ENCODE peak calls at places on chromosomes 4 and X, in ten cellular contexts. One of them, this sample, is unnamed.
A peak's percentile ranks its signal among the peaks of the same experiment; 100 is the strongest.

GRCh38 chr4:141119071-141119470 is 14.2 kb downstream of the RNF150 start:
- DNase-seq in AG04449: no peak
- DNase-seq in cardiac muscle cell: no peak
- DNase-seq in GM12865: no peak
- DNase-seq in heart left ventricle: no peak
- DNase-seq in prostate gland: no peak
- DNase-seq in GM06990: no peak
- DNase-seq in IMR-90: no peak
- DNase-seq in CD4-positive, alpha-beta T cell: no peak
- DNase-seq in pancreas: no peak
- DNase-seq in this sample: no peak

GRCh38 chrX:46645614-46646013 is 72.0 kb downstream of the CHST7 start:
- DNase-seq in AG04449: no peak
- DNase-seq in cardiac muscle cell: no peak
- DNase-seq in GM12865: no peak
- DNase-seq in heart left ventricle: no peak
- DNase-seq in prostate gland: no peak
- DNase-seq in GM06990: no peak
- DNase-seq in IMR-90: no peak
- DNase-seq in CD4-positive, alpha-beta T cell: no peak
- DNase-seq in pancreas: no peak
- DNase-seq in this sample: no peak

GRCh38 chr4:58138786-58139185 is 1028.6 kb upstream of the IGFBP7 start:
- DNase-seq in AG04449: no peak
- DNase-seq in cardiac muscle cell: no peak
- DNase-seq in GM12865: no peak
- DNase-seq in heart left ventricle: no peak
- DNase-seq in prostate gland: no peak
- DNase-seq in GM06990: no peak
- DNase-seq in IMR-90: no peak
- DNase-seq in CD4-positive, alpha-beta T cell: no peak
- DNase-seq in pancreas: no peak
- DNase-seq in this sample: no peak

GRCh38 chr4:1360423-1361283 is 13.6 kb downstream of the UVSSA start:
- DNase-seq in AG04449: no peak
- DNase-seq in cardiac muscle cell: peak; percentile 21
- DNase-seq in GM12865: no peak
- DNase-seq in heart left ventricle: no peak
- DNase-seq in prostate gland: no peak
- DNase-seq in GM06990: no peak
- DNase-seq in IMR-90: peak; percentile 69
- DNase-seq in CD4-positive, alpha-beta T cell: no peak
- DNase-seq in pancreas: no peak
- DNase-seq in this sample: no peak

GRCh38 chrX:16946361-16946964 is at the start of gene REPS2:
- DNase-seq in AG04449: no peak
- DNase-seq in cardiac muscle cell: peak; percentile 72
- DNase-seq in GM12865: peak; percentile 77
- DNase-seq in heart left ventricle: peak; percentile 80
- DNase-seq in prostate gland: peak; percentile 88
- DNase-seq in GM06990: peak; percentile 75
- DNase-seq in IMR-90: peak; percentile 18
- DNase-seq in CD4-positive, alpha-beta T cell: peak; percentile 78
- DNase-seq in pancreas: peak; percentile 90
- DNase-seq in this sample: peak; percentile 44

GRCh38 chrX:102712967-102713677 is 874 bp downstream of the GPRASP2 start:
- DNase-seq in AG04449: no peak
- DNase-seq in cardiac muscle cell: peak; percentile 71
- DNase-seq in GM12865: no peak
- DNase-seq in heart left ventricle: peak; percentile 47
- DNase-seq in prostate gland: peak; percentile 60
- DNase-seq in GM06990: no peak
- DNase-seq in IMR-90: peak; percentile 41
- DNase-seq in CD4-positive, alpha-beta T cell: no peak
- DNase-seq in pancreas: peak; percentile 70
- DNase-seq in this sample: peak; percentile 19

GRCh38 chrX:129139837-129140679 is 383.2 kb downstream of the SMARCA1 start:
- DNase-seq in AG04449: no peak
- DNase-seq in cardiac muscle cell: no peak
- DNase-seq in GM12865: no peak
- DNase-seq in heart left ventricle: no peak
- DNase-seq in prostate gland: no peak
- DNase-seq in GM06990: no peak
- DNase-seq in IMR-90: no peak
- DNase-seq in CD4-positive, alpha-beta T cell: no peak
- DNase-seq in pancreas: no peak
- DNase-seq in this sample: no peak

GRCh38 chr4:171246948-171247347 is 566.3 kb upstream of the GALNTL6 start:
- DNase-seq in AG04449: no peak
- DNase-seq in cardiac muscle cell: no peak
- DNase-seq in GM12865: no peak
- DNase-seq in heart left ventricle: no peak
- DNase-seq in prostate gland: no peak
- DNase-seq in GM06990: no peak
- DNase-seq in IMR-90: no peak
- DNase-seq in CD4-positive, alpha-beta T cell: no peak
- DNase-seq in pancreas: no peak
- DNase-seq in this sample: no peak

GRCh38 chrX:103254171-103254824 is 657 bp downstream of the TCEAL8 start:
- DNase-seq in AG04449: no peak
- DNase-seq in cardiac muscle cell: peak; percentile 43
- DNase-seq in GM12865: peak; percentile 64
- DNase-seq in heart left ventricle: peak; percentile 48
- DNase-seq in prostate gland: peak; percentile 45
- DNase-seq in GM06990: peak; percentile 50
- DNase-seq in IMR-90: peak; percentile 23
- DNase-seq in CD4-positive, alpha-beta T cell: peak; percentile 12
- DNase-seq in pancreas: peak; percentile 44
- DNase-seq in this sample: no peak

GRCh38 chr4:58807843-58808605 is 1697.8 kb upstream of the IGFBP7 start:
- DNase-seq in AG04449: no peak
- DNase-seq in cardiac muscle cell: no peak
- DNase-seq in GM12865: no peak
- DNase-seq in heart left ventricle: no peak
- DNase-seq in prostate gland: no peak
- DNase-seq in GM06990: no peak
- DNase-seq in IMR-90: no peak
- DNase-seq in CD4-positive, alpha-beta T cell: no peak
- DNase-seq in pancreas: no peak
- DNase-seq in this sample: no peak

GRCh38 chr4:37066149-37066548 is 178.4 kb upstream of the NWD2 start:
- DNase-seq in AG04449: no peak
- DNase-seq in cardiac muscle cell: no peak
- DNase-seq in GM12865: no peak
- DNase-seq in heart left ventricle: no peak
- DNase-seq in prostate gland: peak; percentile 10
- DNase-seq in GM06990: no peak
- DNase-seq in IMR-90: no peak
- DNase-seq in CD4-positive, alpha-beta T cell: no peak
- DNase-seq in pancreas: peak; percentile 36
- DNase-seq in this sample: no peak

GRCh38 chr4:37073226-37073840 is 171.2 kb upstream of the NWD2 start:
- DNase-seq in AG04449: no peak
- DNase-seq in cardiac muscle cell: no peak
- DNase-seq in GM12865: peak; percentile 57
- DNase-seq in heart left ventricle: no peak
- DNase-seq in prostate gland: no peak
- DNase-seq in GM06990: no peak
- DNase-seq in IMR-90: no peak
- DNase-seq in CD4-positive, alpha-beta T cell: no peak
- DNase-seq in pancreas: no peak
- DNase-seq in this sample: no peak

GRCh38 chr4:37068580-37068979 is 176.0 kb upstream of the NWD2 start:
- DNase-seq in AG04449: no peak
- DNase-seq in cardiac muscle cell: no peak
- DNase-seq in GM12865: peak; percentile 7
- DNase-seq in heart left ventricle: no peak
- DNase-seq in prostate gland: no peak
- DNase-seq in GM06990: no peak
- DNase-seq in IMR-90: no peak
- DNase-seq in CD4-positive, alpha-beta T cell: no peak
- DNase-seq in pancreas: no peak
- DNase-seq in this sample: no peak
- TF ChIP-seq CTCF in AG04449: no peak
- TF ChIP-seq CTCF in cardiac muscle cell: no peak
- TF ChIP-seq CTCF in GM12865: no peak
- TF ChIP-seq CTCF in heart left ventricle: no peak
- TF ChIP-seq CTCF in prostate gland: no peak
- TF ChIP-seq CTCF in GM06990: peak; percentile 65
- TF ChIP-seq CTCF in IMR-90: no peak
- TF ChIP-seq CTCF in CD4-positive, alpha-beta T cell: no peak
- TF ChIP-seq CTCF in pancreas: no peak
- TF ChIP-seq CTCF in this sample: no peak

GRCh38 chr4:142886566-142886965 is 40.5 kb upstream of the INPP4B start:
- DNase-seq in AG04449: no peak
- DNase-seq in cardiac muscle cell: no peak
- DNase-seq in GM12865: no peak
- DNase-seq in heart left ventricle: no peak
- DNase-seq in prostate gland: no peak
- DNase-seq in GM06990: no peak
- DNase-seq in IMR-90: no peak
- DNase-seq in CD4-positive, alpha-beta T cell: no peak
- DNase-seq in pancreas: no peak
- DNase-seq in this sample: no peak
- TF ChIP-seq CTCF in AG04449: no peak
- TF ChIP-seq CTCF in cardiac muscle cell: no peak
- TF ChIP-seq CTCF in GM12865: no peak
- TF ChIP-seq CTCF in heart left ventricle: no peak
- TF ChIP-seq CTCF in prostate gland: no peak
- TF ChIP-seq CTCF in GM06990: no peak
- TF ChIP-seq CTCF in IMR-90: no peak
- TF ChIP-seq CTCF in CD4-positive, alpha-beta T cell: no peak
- TF ChIP-seq CTCF in pancreas: no peak
- TF ChIP-seq CTCF in this sample: no peak

GRCh38 chrX:21975827-21976226 is 35.3 kb downstream of the SMS start:
- DNase-seq in AG04449: no peak
- DNase-seq in cardiac muscle cell: peak; percentile 71
- DNase-seq in GM12865: no peak
- DNase-seq in heart left ventricle: no peak
- DNase-seq in prostate gland: peak; percentile 20
- DNase-seq in GM06990: no peak
- DNase-seq in IMR-90: peak; percentile 89
- DNase-seq in CD4-positive, alpha-beta T cell: no peak
- DNase-seq in pancreas: no peak
- DNase-seq in this sample: no peak
- TF ChIP-seq CTCF in AG04449: peak; percentile 1
- TF ChIP-seq CTCF in cardiac muscle cell: peak; percentile 47
- TF ChIP-seq CTCF in GM12865: no peak
- TF ChIP-seq CTCF in heart left ventricle: peak; percentile 16
- TF ChIP-seq CTCF in prostate gland: peak; percentile 32
- TF ChIP-seq CTCF in GM06990: no peak
- TF ChIP-seq CTCF in IMR-90: peak; percentile 72
- TF ChIP-seq CTCF in CD4-positive, alpha-beta T cell: no peak
- TF ChIP-seq CTCF in pancreas: no peak
- TF ChIP-seq CTCF in this sample: peak; percentile 26

DNA sequence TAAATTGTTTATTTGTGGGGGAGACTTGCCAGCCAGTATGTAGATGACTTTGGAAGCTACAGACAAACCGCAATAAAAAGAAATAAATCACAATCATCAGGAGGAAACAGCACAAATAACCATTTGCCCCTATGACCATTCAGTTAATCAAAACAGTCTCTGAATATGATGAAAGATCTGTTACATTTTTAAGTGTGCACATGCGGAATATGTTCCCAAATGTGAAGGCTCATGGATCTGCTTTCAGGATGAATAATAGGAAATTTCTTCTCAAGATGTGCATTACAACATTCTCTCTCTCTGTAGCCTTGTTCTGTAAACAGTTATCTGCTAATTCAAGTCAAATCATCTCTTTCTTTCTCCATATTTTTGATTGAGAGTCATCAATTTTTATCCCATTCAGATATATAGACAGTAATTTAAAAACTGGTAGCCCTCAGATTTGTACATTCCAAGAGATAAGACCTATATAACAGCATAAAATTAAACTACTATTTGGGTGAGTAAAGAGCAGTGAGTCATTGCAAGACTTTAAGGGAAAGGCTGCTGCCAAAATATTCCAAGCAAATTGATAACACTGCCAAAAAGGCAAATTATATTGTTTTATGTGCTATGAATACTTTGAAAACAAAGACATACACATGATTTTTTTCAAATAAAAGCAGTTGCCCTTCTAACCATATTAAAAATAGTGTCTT is 433.9 kb upstream of the ATOH1 start:
- DNase-seq in AG04449: no peak
- DNase-seq in cardiac muscle cell: peak; percentile 56
- DNase-seq in GM12865: no peak
- DNase-seq in heart left ventricle: no peak
- DNase-seq in prostate gland: no peak
- DNase-seq in GM06990: no peak
- DNase-seq in IMR-90: peak; percentile 61
- DNase-seq in CD4-positive, alpha-beta T cell: no peak
- DNase-seq in pancreas: no peak
- DNase-seq in this sample: no peak
- TF ChIP-seq CTCF in AG04449: no peak
- TF ChIP-seq CTCF in cardiac muscle cell: no peak
- TF ChIP-seq CTCF in GM12865: no peak
- TF ChIP-seq CTCF in heart left ventricle: no peak
- TF ChIP-seq CTCF in prostate gland: no peak
- TF ChIP-seq CTCF in GM06990: no peak
- TF ChIP-seq CTCF in IMR-90: no peak
- TF ChIP-seq CTCF in CD4-positive, alpha-beta T cell: no peak
- TF ChIP-seq CTCF in pancreas: no peak
- TF ChIP-seq CTCF in this sample: no peak

GRCh38 chr4:156113138-156113537 is 159.5 kb upstream of the CTSO start:
- DNase-seq in AG04449: no peak
- DNase-seq in cardiac muscle cell: no peak
- DNase-seq in GM12865: no peak
- DNase-seq in heart left ventricle: no peak
- DNase-seq in prostate gland: no peak
- DNase-seq in GM06990: peak; percentile 25
- DNase-seq in IMR-90: no peak
- DNase-seq in CD4-positive, alpha-beta T cell: no peak
- DNase-seq in pancreas: no peak
- DNase-seq in this sample: no peak
- TF ChIP-seq CTCF in AG04449: no peak
- TF ChIP-seq CTCF in cardiac muscle cell: peak; percentile 18
- TF ChIP-seq CTCF in GM12865: peak; percentile 4
- TF ChIP-seq CTCF in heart left ventricle: no peak
- TF ChIP-seq CTCF in prostate gland: no peak
- TF ChIP-seq CTCF in GM06990: peak; percentile 13
- TF ChIP-seq CTCF in IMR-90: no peak
- TF ChIP-seq CTCF in CD4-positive, alpha-beta T cell: no peak
- TF ChIP-seq CTCF in pancreas: no peak
- TF ChIP-seq CTCF in this sample: peak; percentile 43

This sample was measured in D721Med.